ENCODE peak calls at places on chromosome 5, in eight cellular contexts. One of them, this sample, is unnamed.

GRCh38 chr5:78526049-78526525 is 122.5 kb downstream of the LHFPL2 start:
- DNase-seq in endothelial cell: no peak
- DNase-seq in A172: peak; percentile 90
- DNase-seq in fibroblast of lung: peak; percentile 90
- DNase-seq in K562: no peak
- DNase-seq in ELR: peak; percentile 89
- DNase-seq in heart left ventricle: no peak
- DNase-seq in HT1080: peak; percentile 83
- DNase-seq in this sample: no peak

GRCh38 chr5:68407312-68408239 is 192.0 kb downstream of the PIK3R1 start:
- DNase-seq in K562: no peak
- DNase-seq in A172: no peak
- DNase-seq in ELR: no peak
- DNase-seq in heart left ventricle: no peak
- DNase-seq in fibroblast of lung: no peak
- DNase-seq in HT1080: no peak
- DNase-seq in endothelial cell: no peak
- DNase-seq in this sample: no peak

GRCh38 chr5:174829511-174829864 is 105.1 kb downstream of the MSX2 start:
- DNase-seq in HT1080: no peak
- DNase-seq in heart left ventricle: no peak
- DNase-seq in endothelial cell: no peak
- DNase-seq in ELR: no peak
- DNase-seq in A172: peak; percentile 71
- DNase-seq in fibroblast of lung: no peak
- DNase-seq in K562: no peak
- DNase-seq in this sample: no peak

GRCh38 chr5:65969539-65970393 is 43.4 kb downstream of the ERBIN start:
- DNase-seq in ELR: no peak
- DNase-seq in fibroblast of lung: no peak
- DNase-seq in HT1080: no peak
- DNase-seq in heart left ventricle: no peak
- DNase-seq in endothelial cell: no peak
- DNase-seq in K562: no peak
- DNase-seq in A172: no peak
- DNase-seq in this sample: no peak

GRCh38 chr5:142287973-142288313 is 36.9 kb downstream of the SPRY4 start:
- DNase-seq in HT1080: no peak
- DNase-seq in heart left ventricle: no peak
- DNase-seq in endothelial cell: no peak
- DNase-seq in A172: no peak
- DNase-seq in fibroblast of lung: no peak
- DNase-seq in K562: no peak
- DNase-seq in ELR: no peak
- DNase-seq in this sample: no peak

GRCh38 chr5:103358305-103358996 is 99.9 kb downstream of the MACIR start:
- DNase-seq in ELR: no peak
- DNase-seq in K562: no peak
- DNase-seq in heart left ventricle: no peak
- DNase-seq in fibroblast of lung: no peak
- DNase-seq in HT1080: no peak
- DNase-seq in A172: no peak
- DNase-seq in endothelial cell: no peak
- DNase-seq in this sample: no peak

GRCh38 chr5:160926428-160926827 is 74.4 kb upstream of the ATP10B start:
- DNase-seq in endothelial cell: no peak
- DNase-seq in ELR: no peak
- DNase-seq in A172: peak; percentile 4
- DNase-seq in HT1080: peak; percentile 8
- DNase-seq in K562: no peak
- DNase-seq in fibroblast of lung: peak; percentile 14
- DNase-seq in heart left ventricle: no peak
- DNase-seq in this sample: no peak

GRCh38 chr5:125337222-125337768 is 590.9 kb upstream of the ZNF608 start:
- DNase-seq in heart left ventricle: no peak
- DNase-seq in endothelial cell: no peak
- DNase-seq in ELR: no peak
- DNase-seq in A172: no peak
- DNase-seq in fibroblast of lung: no peak
- DNase-seq in HT1080: no peak
- DNase-seq in K562: no peak
- DNase-seq in this sample: no peak

GRCh38 chr5:179415291-179416060 is 70.2 kb upstream of the ADAMTS2 start:
- DNase-seq in endothelial cell: no peak
- DNase-seq in heart left ventricle: no peak
- DNase-seq in fibroblast of lung: no peak
- DNase-seq in A172: no peak
- DNase-seq in HT1080: no peak
- DNase-seq in ELR: no peak
- DNase-seq in K562: no peak
- DNase-seq in this sample: no peak

GRCh38 chr5:112779531-112779930 is 41.8 kb downstream of the APC start:
- DNase-seq in HT1080: peak; percentile 34
- DNase-seq in A172: no peak
- DNase-seq in fibroblast of lung: peak; percentile 61
- DNase-seq in K562: no peak
- DNase-seq in endothelial cell: no peak
- DNase-seq in heart left ventricle: no peak
- DNase-seq in ELR: peak; percentile 58
- DNase-seq in this sample: no peak

GRCh38 chr5:35202319-35203111 is 27.8 kb downstream of the PRLR start:
- DNase-seq in fibroblast of lung: peak; percentile 34
- DNase-seq in K562: peak; percentile 31
- DNase-seq in HT1080: peak; percentile 42
- DNase-seq in endothelial cell: peak; percentile 69
- DNase-seq in A172: peak; percentile 46
- DNase-seq in heart left ventricle: peak; percentile 26
- DNase-seq in ELR: peak; percentile 77
- DNase-seq in this sample: peak; percentile 84

GRCh38 chr5:113325054-113325453 is 109.7 kb downstream of the TSSK1B start:
- DNase-seq in endothelial cell: no peak
- DNase-seq in K562: no peak
- DNase-seq in A172: peak; percentile 38
- DNase-seq in ELR: no peak
- DNase-seq in heart left ventricle: no peak
- DNase-seq in fibroblast of lung: peak; percentile 86
- DNase-seq in HT1080: peak; percentile 36
- DNase-seq in this sample: peak; percentile 21

GRCh38 chr5:156498226-156498965 is 171.4 kb downstream of the SGCD start:
- DNase-seq in ELR: no peak
- DNase-seq in K562: no peak
- DNase-seq in endothelial cell: no peak
- DNase-seq in fibroblast of lung: no peak
- DNase-seq in HT1080: no peak
- DNase-seq in A172: no peak
- DNase-seq in heart left ventricle: no peak
- DNase-seq in this sample: no peak

GRCh38 chr5:90944116-90944515 is 385.5 kb downstream of the ADGRV1 start:
- DNase-seq in heart left ventricle: no peak
- DNase-seq in endothelial cell: no peak
- DNase-seq in K562: no peak
- DNase-seq in HT1080: no peak
- DNase-seq in A172: no peak
- DNase-seq in ELR: peak; percentile 33
- DNase-seq in fibroblast of lung: peak; percentile 23
- DNase-seq in this sample: no peak

GRCh38 chr5:56816546-56817081 is 1.3 kb downstream of the MAP3K1 start:
- DNase-seq in fibroblast of lung: peak; percentile 70
- DNase-seq in K562: peak; percentile 27
- DNase-seq in heart left ventricle: peak; percentile 50
- DNase-seq in ELR: peak; percentile 78
- DNase-seq in A172: peak; percentile 57
- DNase-seq in endothelial cell: peak; percentile 66
- DNase-seq in HT1080: peak; percentile 72
- DNase-seq in this sample: peak; percentile 48

GRCh38 chr5:38871790-38872551 is 26.2 kb downstream of the OSMR start:
- DNase-seq in HT1080: peak; percentile 99
- DNase-seq in ELR: peak; percentile 99
- DNase-seq in fibroblast of lung: peak; percentile 99
- DNase-seq in A172: peak; percentile 99
- DNase-seq in heart left ventricle: no peak
- DNase-seq in K562: no peak
- DNase-seq in endothelial cell: no peak
- DNase-seq in this sample: no peak

GRCh38 chr5:113817683-113818082 is 304.2 kb downstream of the YTHDC2 start:
- DNase-seq in heart left ventricle: no peak
- DNase-seq in K562: no peak
- DNase-seq in endothelial cell: no peak
- DNase-seq in fibroblast of lung: no peak
- DNase-seq in A172: no peak
- DNase-seq in ELR: no peak
- DNase-seq in HT1080: no peak
- DNase-seq in this sample: no peak

GRCh38 chr5:68762201-68762600 is 331.6 kb upstream of the SLC30A5 start:
- DNase-seq in ELR: peak; percentile 16
- DNase-seq in endothelial cell: no peak
- DNase-seq in HT1080: no peak
- DNase-seq in A172: no peak
- DNase-seq in K562: no peak
- DNase-seq in fibroblast of lung: no peak
- DNase-seq in heart left ventricle: no peak
- DNase-seq in this sample: no peak

GRCh38 chr5:141234109-141234508 is 11.0 kb downstream of the PCDHB14 start:
- DNase-seq in A172: no peak
- DNase-seq in heart left ventricle: no peak
- DNase-seq in HT1080: no peak
- DNase-seq in fibroblast of lung: no peak
- DNase-seq in ELR: peak; percentile 15
- DNase-seq in endothelial cell: no peak
- DNase-seq in K562: no peak
- DNase-seq in this sample: no peak

GRCh38 chr5:32410630-32411029 is 33.9 kb downstream of the ZFR start:
- DNase-seq in ELR: no peak
- DNase-seq in fibroblast of lung: peak; percentile 23
- DNase-seq in HT1080: no peak
- DNase-seq in endothelial cell: no peak
- DNase-seq in K562: no peak
- DNase-seq in heart left ventricle: no peak
- DNase-seq in A172: no peak
- DNase-seq in this sample: no peak

GRCh38 chr5:394671-395155 is 48.3 kb upstream of the EXOC3 start:
- DNase-seq in A172: no peak
- DNase-seq in ELR: no peak
- DNase-seq in endothelial cell: no peak
- DNase-seq in K562: no peak
- DNase-seq in HT1080: no peak
- DNase-seq in fibroblast of lung: no peak
- DNase-seq in heart left ventricle: no peak
- DNase-seq in this sample: no peak

GRCh38 chr5:97508864-97509263 is 325.8 kb upstream of the RIOK2 start:
- DNase-seq in heart left ventricle: no peak
- DNase-seq in ELR: no peak
- DNase-seq in fibroblast of lung: no peak
- DNase-seq in A172: no peak
- DNase-seq in endothelial cell: no peak
- DNase-seq in HT1080: no peak
- DNase-seq in K562: no peak
- DNase-seq in this sample: no peak

GRCh38 chr5:88515881-88516819 is 247.5 kb upstream of the TMEM161B start:
- DNase-seq in A172: no peak
- DNase-seq in endothelial cell: no peak
- DNase-seq in fibroblast of lung: peak; percentile 55
- DNase-seq in K562: no peak
- DNase-seq in ELR: no peak
- DNase-seq in heart left ventricle: no peak
- DNase-seq in HT1080: no peak
- DNase-seq in this sample: no peak

GRCh38 chr5:112923148-112923917 is 1.3 kb upstream of the REEP5 start:
- DNase-seq in fibroblast of lung: no peak
- DNase-seq in ELR: no peak
- DNase-seq in HT1080: no peak
- DNase-seq in endothelial cell: no peak
- DNase-seq in A172: no peak
- DNase-seq in K562: no peak
- DNase-seq in heart left ventricle: no peak
- DNase-seq in this sample: no peak

GRCh38 chr5:158955636-158956035 is 144.1 kb downstream of the EBF1 start:
- DNase-seq in A172: no peak
- DNase-seq in fibroblast of lung: no peak
- DNase-seq in ELR: no peak
- DNase-seq in HT1080: no peak
- DNase-seq in heart left ventricle: no peak
- DNase-seq in K562: no peak
- DNase-seq in endothelial cell: no peak
- DNase-seq in this sample: no peak

GRCh38 chr5:81948349-81948748 is 23.5 kb upstream of the ATG10 start:
- DNase-seq in endothelial cell: no peak
- DNase-seq in fibroblast of lung: peak; percentile 41
- DNase-seq in HT1080: no peak
- DNase-seq in ELR: no peak
- DNase-seq in heart left ventricle: no peak
- DNase-seq in A172: no peak
- DNase-seq in K562: no peak
- DNase-seq in this sample: peak; percentile 29

GRCh38 chr5:128854931-128855330 is 110.4 kb upstream of the SLC27A6 start:
- DNase-seq in fibroblast of lung: no peak
- DNase-seq in ELR: no peak
- DNase-seq in endothelial cell: no peak
- DNase-seq in A172: no peak
- DNase-seq in K562: no peak
- DNase-seq in heart left ventricle: no peak
- DNase-seq in HT1080: no peak
- DNase-seq in this sample: no peak

GRCh38 chr5:160165137-160166068 is 46.2 kb upstream of the PWWP2A start:
- DNase-seq in A172: peak; percentile 100
- DNase-seq in heart left ventricle: peak; percentile 88
- DNase-seq in HT1080: peak; percentile 100
- DNase-seq in fibroblast of lung: peak; percentile 99
- DNase-seq in endothelial cell: no peak
- DNase-seq in K562: peak; percentile 10
- DNase-seq in ELR: peak; percentile 99
- DNase-seq in this sample: no peak

GRCh38 chr5:179142434-179143198 is 82.4 kb downstream of the ZNF354C start:
- DNase-seq in A172: peak; percentile 27
- DNase-seq in fibroblast of lung: peak; percentile 80
- DNase-seq in ELR: peak; percentile 91
- DNase-seq in heart left ventricle: no peak
- DNase-seq in HT1080: peak; percentile 32
- DNase-seq in endothelial cell: no peak
- DNase-seq in K562: no peak
- DNase-seq in this sample: no peak

GRCh38 chr5:31663519-31663918 is 24.6 kb downstream of the PDZD2 start:
- DNase-seq in heart left ventricle: no peak
- DNase-seq in endothelial cell: no peak
- DNase-seq in ELR: no peak
- DNase-seq in K562: no peak
- DNase-seq in fibroblast of lung: peak; percentile 93
- DNase-seq in A172: peak; percentile 34
- DNase-seq in HT1080: peak; percentile 47
- DNase-seq in this sample: no peak

GRCh38 chr5:386432-387341 is 56.3 kb upstream of the EXOC3 start:
- DNase-seq in heart left ventricle: no peak
- DNase-seq in fibroblast of lung: no peak
- DNase-seq in K562: no peak
- DNase-seq in endothelial cell: no peak
- DNase-seq in HT1080: no peak
- DNase-seq in A172: no peak
- DNase-seq in ELR: no peak
- DNase-seq in this sample: no peak

GRCh38 chr5:28648108-28648507 is 1609.7 kb upstream of the CDH9 start:
- DNase-seq in A172: peak; percentile 34
- DNase-seq in K562: no peak
- DNase-seq in endothelial cell: no peak
- DNase-seq in fibroblast of lung: peak; percentile 35
- DNase-seq in ELR: peak; percentile 24
- DNase-seq in heart left ventricle: no peak
- DNase-seq in HT1080: peak; percentile 64
- DNase-seq in this sample: no peak

GRCh38 chr5:143782588-143783386 is 29.2 kb upstream of the HMHB1 start:
- DNase-seq in A172: no peak
- DNase-seq in ELR: no peak
- DNase-seq in HT1080: no peak
- DNase-seq in K562: no peak
- DNase-seq in endothelial cell: no peak
- DNase-seq in fibroblast of lung: peak; percentile 38
- DNase-seq in heart left ventricle: no peak
- DNase-seq in this sample: no peak

GRCh38 chr5:139156814-139157213 is 41.4 kb downstream of the SIL1 start:
- DNase-seq in fibroblast of lung: no peak
- DNase-seq in ELR: no peak
- DNase-seq in K562: no peak
- DNase-seq in endothelial cell: no peak
- DNase-seq in A172: no peak
- DNase-seq in heart left ventricle: no peak
- DNase-seq in HT1080: no peak
- DNase-seq in this sample: no peak